ENCODE peak calls at places on chromosomes 7 and 10, in nine cellular contexts. M is heart left ventricle, J is Peyer's patch, A is mammary epithelial cell, Z is suprapubic skin, P is uterus, K is transverse colon, B is cardiac muscle cell, Y is hepatocyte. S is an unnamed sample.

GRCh38 chr10:87618470-87619423 is 40.9 kb upstream of the PAPSS2 start:
- DNase-seq in B (no peak), M (no peak), J (peak; percentile 67), Z (no peak), P (no peak), K (peak; percentile 63), A (peak; percentile 3), Y (peak; percentile 69), S (no peak)

GRCh38 chr10:93068411-93069244 is 5.1 kb upstream of the CYP26A1 start:
- DNase-seq in A (peak; percentile 68), J (no peak), P (no peak), B (peak; percentile 63), Z (no peak), K (no peak), Y (no peak), M (no peak), S (no peak)

GRCh38 chr10:120392245-120392644 is 64.8 kb upstream of the PLPP4 start:
- DNase-seq in J (no peak), A (no peak), K (peak; percentile 41), Y (no peak), B (no peak), M (no peak), P (no peak), Z (no peak), S (no peak)

GRCh38 chr7:46559194-46559576 is 638.1 kb upstream of the IGFBP3 start:
- DNase-seq in J (no peak), K (no peak), M (no peak), Y (no peak), Z (no peak), A (peak; percentile 65), P (no peak), B (no peak), S (no peak)

GRCh38 chr10:25815236-25815635 is 118.8 kb upstream of the MYO3A start:
- DNase-seq in Y (no peak), Z (no peak), M (no peak), K (no peak), J (no peak), P (no peak), B (no peak), A (no peak), S (no peak)

GRCh38 chr7:157670490-157671357 is 333.9 kb downstream of the DNAJB6 start:
- DNase-seq in Y (no peak), M (no peak), Z (peak; percentile 69), K (peak; percentile 2), P (no peak), B (no peak), A (no peak), J (no peak), S (no peak)

GRCh38 chr10:114855776-114856543 is 34.4 kb downstream of the FHIP2A start:
- DNase-seq in K (no peak), B (no peak), P (no peak), A (peak; percentile 17), Y (no peak), M (no peak), J (no peak), Z (no peak), S (no peak)

GRCh38 chr10:43125274-43125845 is 12.9 kb upstream of the CSGALNACT2 start:
- DNase-seq in P (no peak), M (no peak), Y (no peak), B (no peak), J (peak; percentile 32), A (no peak), K (no peak), Z (peak; percentile 56), S (no peak)

GRCh38 chr10:26311383-26311940 is 94.9 kb downstream of the GAD2 start:
- DNase-seq in Y (peak; percentile 40), M (no peak), A (no peak), J (no peak), P (no peak), Z (no peak), K (no peak), B (no peak), S (no peak)

GRCh38 chr7:104328970-104329825 is 795 bp downstream of the LHFPL3 start:
- DNase-seq in A (no peak), J (no peak), K (no peak), M (no peak), P (no peak), Y (peak; percentile 6), B (no peak), Z (no peak), S (no peak)

GRCh38 chr7:77328669-77329068 is 87.5 kb downstream of the GSAP start:
- DNase-seq in J (no peak), B (no peak), A (no peak), Z (no peak), Y (no peak), K (no peak), M (no peak), P (no peak), S (no peak)

DNA sequence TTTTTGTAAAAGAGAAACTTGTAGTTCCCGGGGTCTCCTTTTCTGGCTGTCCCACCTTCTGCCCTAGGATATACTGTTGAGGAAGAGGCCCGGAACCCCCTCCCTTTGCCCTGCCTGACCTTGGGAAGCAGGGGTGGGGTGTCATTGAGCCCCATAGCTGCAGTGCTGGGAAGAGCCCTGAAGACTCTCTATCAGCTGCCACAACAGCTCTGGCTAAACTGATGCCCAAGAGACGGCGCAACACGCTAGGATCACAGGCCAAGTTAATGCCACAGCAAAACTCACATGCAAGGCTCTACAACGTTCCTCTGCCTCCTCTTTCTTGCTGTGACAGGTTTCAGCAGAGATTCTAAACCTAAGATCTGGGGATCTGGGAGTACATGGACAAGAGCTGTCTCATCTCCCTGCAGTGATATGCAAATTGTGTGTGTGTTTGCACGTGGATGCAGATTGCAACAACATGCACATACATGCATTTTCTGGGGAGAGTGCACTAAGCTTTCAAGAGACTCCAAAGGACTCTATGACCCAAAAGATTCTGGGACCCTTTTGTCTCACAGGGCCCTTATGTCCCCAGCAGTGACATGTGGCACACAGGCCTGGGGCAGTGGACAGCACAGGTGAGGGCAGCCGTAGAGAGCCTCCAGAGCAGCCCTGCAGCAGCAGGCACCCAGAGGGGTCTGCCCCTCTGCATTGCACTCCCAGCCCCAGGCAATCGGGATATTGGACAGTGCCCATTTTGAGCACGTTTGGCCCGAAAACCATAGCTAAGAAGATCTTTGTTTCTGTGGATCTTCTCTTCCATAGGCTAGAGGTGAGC is 2.5 kb downstream of the RASSF4 start:
- DNase-seq in Z (no peak), K (no peak), B (no peak), J (no peak), P (no peak), M (no peak), Y (no peak), A (no peak), S (no peak)
- H3K4me1 ChIP-seq in Z (peaks cover 89% of the 10 kb centered on the region), K (peaks cover 9% of the 10 kb centered on the region), B (peaks cover 79% of the 10 kb centered on the region), J (peaks cover 31% of the 10 kb centered on the region), P (peaks cover 8% of the 10 kb centered on the region), M (peaks cover 86% of the 10 kb centered on the region), Y (peaks cover 70% of the 10 kb centered on the region), A (peaks cover 24% of the 10 kb centered on the region), S (peaks cover 92% of the 10 kb centered on the region)

DNA sequence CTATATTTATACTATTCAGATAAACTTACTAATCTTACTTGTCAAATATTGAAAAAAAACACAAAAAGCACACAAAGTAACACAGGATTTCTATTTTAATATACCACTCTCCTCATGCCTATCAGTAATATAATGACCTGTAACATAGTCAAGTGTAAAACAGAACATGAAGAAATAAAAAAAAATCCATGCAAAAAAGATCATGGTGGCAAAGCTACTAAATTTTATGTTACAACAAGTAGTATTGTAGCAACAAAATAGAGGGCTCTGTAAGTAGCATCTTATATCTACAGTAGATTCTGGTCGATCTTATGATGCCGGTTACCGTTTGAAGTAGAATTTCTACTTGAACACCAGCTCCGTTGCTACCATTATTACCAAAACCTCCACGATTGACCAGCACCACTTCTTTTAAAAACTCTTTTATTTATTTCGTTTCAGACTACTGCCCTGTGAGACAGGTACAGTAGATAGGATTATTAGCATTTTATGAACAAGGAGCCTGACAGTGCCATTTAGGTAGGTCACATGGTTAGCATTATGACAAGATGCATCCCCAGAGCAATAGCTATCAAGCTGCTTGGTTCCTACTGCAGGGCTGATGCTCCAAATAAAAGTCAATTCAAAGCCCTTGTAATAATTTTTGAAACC is 2.1 kb downstream of the CPED1 start:
- DNase-seq in K (no peak), M (no peak), A (no peak), P (no peak), Y (no peak), Z (no peak), J (no peak), B (no peak), S (no peak)
- TF ChIP-seq CTCF in K (no peak), M (no peak), A (no peak), P (no peak), Y (no peak), Z (no peak), J (no peak), B (no peak), S (no peak)

GRCh38 chr10:50576995-50577394 is 46.8 kb downstream of the SGMS1 start:
- DNase-seq in J (no peak), K (no peak), Z (no peak), B (no peak), P (no peak), M (no peak), A (no peak), Y (no peak), S (no peak)

GRCh38 chr10:50575477-50576244 is 48.1 kb downstream of the SGMS1 start:
- DNase-seq in Z (no peak), Y (no peak), A (no peak), J (no peak), M (no peak), B (no peak), K (no peak), P (no peak), S (no peak)

GRCh38 chr10:50577681-50578350 is 45.9 kb downstream of the SGMS1 start:
- DNase-seq in M (peak; percentile 65), B (peak; percentile 81), J (no peak), K (peak; percentile 26), Z (no peak), Y (peak; percentile 71), A (no peak), P (no peak), S (peak; percentile 54)

GRCh38 chr10:50574932-50575331 is 48.8 kb downstream of the SGMS1 start:
- DNase-seq in P (no peak), J (no peak), B (no peak), Z (no peak), A (no peak), Y (no peak), K (no peak), M (no peak), S (no peak)

DNA sequence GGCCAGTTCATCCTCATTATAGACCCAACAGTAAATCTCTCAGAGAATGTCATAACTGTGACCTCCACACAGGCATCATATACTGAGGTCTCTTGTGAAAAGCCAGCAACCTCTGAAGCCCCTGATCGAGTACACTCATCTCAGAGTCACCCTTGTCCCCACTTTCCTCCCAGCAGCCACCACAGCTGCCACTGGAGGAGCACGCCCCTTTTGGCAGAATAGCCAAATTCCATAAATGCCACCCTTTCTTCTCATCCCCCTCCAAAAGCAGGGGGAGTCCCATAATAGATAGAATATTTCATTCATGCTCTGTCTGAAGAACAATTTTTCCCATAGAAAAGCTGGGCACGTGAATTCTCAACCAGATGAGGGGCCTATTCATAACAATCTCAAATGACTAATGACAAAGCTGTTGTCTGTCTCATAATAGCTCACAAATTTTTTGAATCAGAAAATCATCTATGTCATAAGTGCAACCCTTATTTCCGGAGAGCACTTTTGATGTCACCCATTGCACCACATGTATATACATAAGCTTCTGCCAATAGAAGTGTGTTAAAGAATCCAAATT is 47.4 kb downstream of the SGMS1 start:
- DNase-seq in Z (no peak), P (no peak), B (no peak), M (no peak), K (no peak), A (no peak), Y (no peak), J (no peak), S (peak; percentile 17)
- H3K4me1 ChIP-seq in Z (peaks cover 42% of the 10 kb centered on the region), P (no peaks in the 10 kb centered on the region), B (peaks cover 40% of the 10 kb centered on the region), M (peaks cover 49% of the 10 kb centered on the region), K (peaks cover 20% of the 10 kb centered on the region), A (peaks cover 2% of the 10 kb centered on the region), Y (peaks cover 35% of the 10 kb centered on the region), J (peaks cover 4% of the 10 kb centered on the region), S (peaks cover 48% of the 10 kb centered on the region)

GRCh38 chr7:108569381-108570145 is at the start of the genes DNAJB9 and THAP5:
- DNase-seq in A (peak; percentile 99), Y (peak; percentile 99), P (peak; percentile 99), K (peak; percentile 99), Z (peak; percentile 100), M (peak; percentile 100), J (peak; percentile 100), B (peak; percentile 99), S (peak; percentile 99)
- TF ChIP-seq CTCF in A (no peak), Y (no peak), P (no peak), K (no peak), Z (no peak), M (peak; percentile 12), J (no peak), B (no peak), S (no peak)